ENCODE peak calls at places on chromosomes 5 and 9, in six cellular contexts. P is hypothalamus, K is hippocampal formation, L is dorsolateral prefrontal cortex, T is NCI-H2081, D is AG10803. C is an unnamed sample.
A peak's percentile ranks its signal among the peaks of the same experiment; 100 is the strongest.

GRCh38 chr9:81028504-81028903 is 660.8 kb downstream of the TLE1 start:
- DNase-seq in D (peak; percentile 77), T (no peak), P (no peak), L (no peak), K (no peak), C (peak; percentile 99)

GRCh38 chr5:135566422-135567416 is 12.1 kb downstream of the CXCL14 start:
- DNase-seq in D (no peak), K (no peak), P (no peak), L (no peak), T (no peak), C (no peak)

GRCh38 chr9:129401623-129402340 is 219.1 kb downstream of the C9orf50 start:
- DNase-seq in K (no peak), P (no peak), T (no peak), D (peak; percentile 32), L (no peak), C (peak; percentile 18)

GRCh38 chr5:111681414-111681790 is 75.6 kb downstream of the NREP start:
- DNase-seq in D (peak; percentile 15), P (no peak), L (no peak), K (no peak), T (no peak), C (peak; percentile 23)

GRCh38 chr9:105385372-105385985 is 62.4 kb upstream of the FSD1L start:
- DNase-seq in P (no peak), T (no peak), L (no peak), D (no peak), K (no peak), C (peak; percentile 27)

GRCh38 chr9:114225534-114226288 is 70.4 kb downstream of the COL27A1 start:
- DNase-seq in P (no peak), L (no peak), D (peak; percentile 60), T (no peak), K (no peak), C (peak; percentile 76)

GRCh38 chr9:136311433-136312375 is 7.8 kb upstream of the CCDC187 start:
- DNase-seq in T (peak; percentile 26), P (no peak), L (no peak), K (no peak), D (no peak), C (no peak)

GRCh38 chr9:72203205-72203803 is 54.1 kb downstream of the GDA start:
- DNase-seq in D (peak; percentile 23), T (peak; percentile 60), P (no peak), K (peak; percentile 17), L (no peak), C (no peak)

GRCh38 chr5:123776761-123777160 is 264.8 kb downstream of the CSNK1G3 start:
- DNase-seq in P (no peak), T (no peak), K (no peak), L (no peak), D (peak; percentile 93), C (peak; percentile 95)

GRCh38 chr5:33180900-33181299 is 259.9 kb upstream of the TARS1 start:
- DNase-seq in K (no peak), T (peak; percentile 49), P (no peak), D (peak; percentile 66), L (no peak), C (peak; percentile 35)

GRCh38 chr5:64074533-64074932 is 91.1 kb upstream of the RNF180 start:
- DNase-seq in T (peak; percentile 26), L (no peak), P (no peak), K (no peak), D (peak; percentile 18), C (peak; percentile 14)

GRCh38 chr9:71001780-71002386 is 119.5 kb downstream of the TRPM3 start:
- DNase-seq in P (no peak), K (no peak), L (no peak), T (peak; percentile 62), D (peak; percentile 23), C (no peak)

GRCh38 chr9:79857188-79857587 is 285.4 kb downstream of the TLE4 start:
- DNase-seq in D (peak; percentile 1), K (no peak), L (no peak), T (no peak), P (no peak), C (no peak)

GRCh38 chr9:89522261-89522978 is 24.5 kb upstream of the SEMA4D start:
- DNase-seq in T (no peak), P (no peak), D (no peak), L (no peak), K (no peak), C (no peak)

GRCh38 chr5:117433841-117434240 is 859.2 kb upstream of the SEMA6A start:
- DNase-seq in L (no peak), P (no peak), K (no peak), T (no peak), D (no peak), C (no peak)

GRCh38 chr9:93666279-93666784 is 89.9 kb downstream of the PHF2 start:
- DNase-seq in K (no peak), L (peak; percentile 13), P (no peak), T (no peak), D (no peak), C (no peak)

GRCh38 chr5:173629628-173630027 is 13.2 kb upstream of the BOD1 start:
- DNase-seq in L (no peak), P (no peak), T (no peak), K (no peak), D (no peak), C (no peak)

GRCh38 chr5:127236254-127236653 is 54.3 kb upstream of the MEGF10 start:
- DNase-seq in P (no peak), K (no peak), D (no peak), L (no peak), T (no peak), C (no peak)

GRCh38 chr9:95516221-95516735 is 493 bp downstream of the PTCH1 start:
- DNase-seq in P (no peak), K (no peak), D (peak; percentile 12), L (no peak), T (no peak), C (no peak)

GRCh38 chr5:80711938-80712337 is 57.2 kb upstream of the DHFR start:
- DNase-seq in K (peak; percentile 2), L (no peak), P (no peak), T (peak; percentile 46), D (peak; percentile 9), C (no peak)

GRCh38 chr9:120888626-120889025 is 11.6 kb upstream of the PHF19 start:
- DNase-seq in K (no peak), D (no peak), P (no peak), L (no peak), T (no peak), C (no peak)

C was measured in astrocyte.